ENCODE peak calls at places on chromosome 20, in four cellular contexts. Z is dermis blood vessel endothelial cell, C is Daoy, L is fibroblast of the conjunctiva. T is an unnamed sample.

GRCh38 chr20:41534170-41534569 is 84.0 kb downstream of the CHD6 start:
- DNase-seq in L (no peak), Z (no peak), C (no peak), T (no peak)

GRCh38 chr20:43916875-43917371 is 2.3 kb downstream of the TOX2 start:
- DNase-seq in L (no peak), C (no peak), Z (no peak), T (no peak)

GRCh38 chr20:47762699-47763098 is 22.6 kb downstream of the SULF2 start:
- DNase-seq in C (no peak), L (no peak), Z (no peak), T (no peak)

GRCh38 chr20:11090751-11091150 is 417.0 kb upstream of the JAG1 start:
- DNase-seq in L (no peak), C (no peak), Z (no peak), T (no peak)

GRCh38 chr20:11686900-11687543 is 230.7 kb upstream of the BTBD3 start:
- DNase-seq in Z (peak), C (peak), L (no peak), T (no peak)

GRCh38 chr20:38859070-38859690 is 53.7 kb downstream of the PPP1R16B start:
- DNase-seq in Z (no peak), C (no peak), L (no peak), T (no peak)

GRCh38 chr20:38770546-38770945 is 22.3 kb downstream of the ACTR5 start:
- DNase-seq in Z (no peak), L (no peak), C (no peak), T (no peak)

GRCh38 chr20:24017160-24017761 is 28.7 kb upstream of the GGTLC1 start:
- DNase-seq in L (no peak), C (no peak), Z (peak), T (peak)

GRCh38 chr20:51341581-51341980 is 200.9 kb downstream of the NFATC2 start:
- DNase-seq in C (no peak), Z (no peak), L (no peak), T (no peak)

GRCh38 chr20:45470939-45471338 is 1.4 kb downstream of the WFDC2 start:
- DNase-seq in L (no peak), Z (no peak), C (peak), T (no peak)

T was measured in dermis microvascular lymphatic vessel endothelial cell.